ENCODE peak calls at places on chromosomes 2 and 18, in four cellular contexts. C is NCI-H1048, R is mesothelial cell of epicardium, B is tibial artery. D is an unnamed sample.
A peak's percentile ranks its signal among the peaks of the same experiment; 100 is the strongest.

GRCh38 chr2:71672640-71673401 is 219.5 kb downstream of the DYSF start:
- DNase-seq in R (no peak), B (peak; percentile 64), C (no peak), D (peak; percentile 42)

GRCh38 chr2:109378682-109379081 is 235.1 kb downstream of the SEPTIN10 start:
- DNase-seq in B (no peak), C (no peak), R (no peak), D (no peak)

GRCh38 chr18:57446322-57446721 is 11.1 kb downstream of the ONECUT2 start:
- DNase-seq in R (no peak), C (no peak), B (no peak), D (no peak)

GRCh38 chr2:15191801-15192200 is 369.3 kb downstream of the NBAS start:
- DNase-seq in R (no peak), C (no peak), B (no peak), D (no peak)

GRCh38 chr18:73563345-73563744 is 584.3 kb downstream of the FBXO15 start:
- DNase-seq in R (no peak), B (no peak), C (no peak), D (peak; percentile 53)

GRCh38 chr2:191488135-191488534 is 189.8 kb upstream of the NABP1 start:
- DNase-seq in C (no peak), R (no peak), B (no peak), D (no peak)

GRCh38 chr2:27655155-27655951 is 8.1 kb downstream of the SUPT7L start:
- DNase-seq in R (no peak), B (no peak), C (no peak), D (peak; percentile 56)

GRCh38 chr2:163374282-163374681 is 361.5 kb downstream of the FIGN start:
- DNase-seq in R (no peak), B (no peak), C (no peak), D (no peak)

GRCh38 chr18:8217041-8217564 is 392.1 kb upstream of the RAB12 start:
- DNase-seq in C (no peak), B (no peak), R (no peak), D (peak; percentile 28)

GRCh38 chr2:12507295-12507694 is 209.4 kb upstream of the TRIB2 start:
- DNase-seq in B (no peak), C (no peak), R (no peak), D (no peak)

GRCh38 chr2:97951155-97951670 is 44.5 kb downstream of the TMEM131 start:
- DNase-seq in R (no peak), B (no peak), C (no peak), D (no peak)

GRCh38 chr2:13638181-13638580 is 921.4 kb downstream of the TRIB2 start:
- DNase-seq in B (no peak), R (no peak), C (no peak), D (no peak)

GRCh38 chr2:62787381-62787780 is 81.9 kb downstream of the EHBP1 start:
- DNase-seq in C (no peak), R (no peak), B (no peak), D (no peak)

GRCh38 chr18:75071484-75071785 is 137.5 kb downstream of the PTGR3 start:
- DNase-seq in R (no peak), C (no peak), B (no peak), D (no peak)

GRCh38 chr2:161384864-161385263 is 31.2 kb upstream of the TBR1 start:
- DNase-seq in C (no peak), R (no peak), B (no peak), D (no peak)

GRCh38 chr18:76064998-76065397 is 430.0 kb downstream of the ZNF516 start:
- DNase-seq in B (no peak), C (no peak), R (no peak), D (no peak)

GRCh38 chr2:48442610-48443360 is 87.2 kb upstream of the STON1 start:
- DNase-seq in R (no peak), C (no peak), B (no peak), D (no peak)

GRCh38 chr2:146412625-146413024 is 1432.2 kb upstream of the ACVR2A start:
- DNase-seq in R (no peak), B (no peak), C (no peak), D (no peak)

GRCh38 chr2:12742891-12743290 is 26.2 kb downstream of the TRIB2 start:
- DNase-seq in R (no peak), C (no peak), B (no peak), D (no peak)

GRCh38 chr2:24382363-24383021 is 22.2 kb upstream of the ITSN2 start:
- DNase-seq in B (peak; percentile 71), C (peak; percentile 16), R (no peak), D (peak; percentile 41)

GRCh38 chr2:20423847-20424246 is 23.0 kb upstream of the RHOB start:
- DNase-seq in R (no peak), B (peak; percentile 62), C (no peak), D (no peak)

GRCh38 chr2:64943387-64944150 is 45.6 kb upstream of the SLC1A4 start:
- DNase-seq in R (no peak), C (no peak), B (peak; percentile 91), D (peak; percentile 63)

GRCh38 chr2:195601361-195601760 is 55.7 kb upstream of the SLC39A10 start:
- DNase-seq in B (no peak), C (no peak), R (no peak), D (no peak)

GRCh38 chr2:240965905-240966456 is 32.4 kb upstream of the SNED1 start:
- DNase-seq in C (no peak), R (no peak), B (peak; percentile 63), D (peak; percentile 36)

GRCh38 chr2:70938580-70938938 is 2.9 kb downstream of the ATP6V1B1 start:
- DNase-seq in R (no peak), C (no peak), B (peak; percentile 39), D (no peak)

GRCh38 chr2:36355157-36355889 is at the start of gene CRIM1:
- DNase-seq in B (peak; percentile 95), C (peak; percentile 60), R (peak; percentile 77), D (peak; percentile 82)

GRCh38 chr2:239463541-239464165 is 62.8 kb upstream of the HDAC4 start:
- DNase-seq in B (no peak), C (no peak), R (no peak), D (peak; percentile 38)

GRCh38 chr2:7467782-7468447 is 550.7 kb downstream of the RNF144A start:
- DNase-seq in R (no peak), B (no peak), C (no peak), D (no peak)

GRCh38 chr2:134145519-134145918 is 108.4 kb upstream of the MGAT5 start:
- DNase-seq in B (no peak), R (no peak), C (no peak), D (no peak)